ENCODE peak calls at places on chromosomes 3 and 15, in five cellular contexts. C is HepG2, V is BE2C, U is upper lobe of right lung, F is ovary. X is an unnamed sample. For H3K4me1, the result is how much of the 10 kb centered on the place peaks cover.

GRCh38 chr15:63223463-63223862 is 34.1 kb downstream of the RAB8B start:
- DNase-seq in C (no peak), V (no peak), U (no peak), F (no peak), X (no peak)

GRCh38 chr3:120172070-120172469 is 77.8 kb upstream of the GSK3B start:
- DNase-seq in C (no peak), V (no peak), U (no peak), F (no peak), X (no peak)

GRCh38 chr15:69893863-69894262 is 203.9 kb downstream of the TLE3 start:
- DNase-seq in C (no peak), V (peak), U (no peak), F (no peak), X (no peak)

GRCh38 chr3:62587579-62588031 is 214.3 kb upstream of the FEZF2 start:
- DNase-seq in C (no peak), V (peak), U (no peak), F (no peak), X (no peak)

GRCh38 chr3:23094890-23095462 is 108.2 kb upstream of the UBE2E2 start:
- DNase-seq in C (peak), V (no peak), U (no peak), F (no peak), X (no peak)

GRCh38 chr3:159401069-159401468 is 587.6 kb upstream of the IL12A start:
- DNase-seq in C (no peak), V (no peak), U (no peak), F (no peak), X (no peak)

GRCh38 chr15:70023064-70023768 is 74.5 kb downstream of the TLE3 start:
- DNase-seq in C (no peak), V (no peak), U (no peak), F (no peak), X (peak)

GRCh38 chr15:75062706-75063105 is 39.3 kb downstream of the PPCDC start:
- DNase-seq in C (no peak), V (no peak), U (peak), F (peak), X (no peak)

GRCh38 chr15:91508633-91509032 is 344.9 kb upstream of the SLCO3A1 start:
- DNase-seq in C (no peak), V (no peak), U (no peak), F (no peak), X (no peak)

GRCh38 chr15:43471975-43472374 is 21.0 kb downstream of the TP53BP1 start:
- DNase-seq in C (no peak), V (no peak), U (no peak), F (no peak), X (no peak)

GRCh38 chr3:172562881-172563835 is 39.9 kb upstream of the TNFSF10 start:
- DNase-seq in C (peak), V (no peak), U (no peak), F (no peak), X (no peak)

GRCh38 chr15:31799711-31800321 is 230.5 kb upstream of the CHRNA7 start:
- DNase-seq in C (no peak), V (no peak), U (no peak), F (no peak), X (no peak)

DNA sequence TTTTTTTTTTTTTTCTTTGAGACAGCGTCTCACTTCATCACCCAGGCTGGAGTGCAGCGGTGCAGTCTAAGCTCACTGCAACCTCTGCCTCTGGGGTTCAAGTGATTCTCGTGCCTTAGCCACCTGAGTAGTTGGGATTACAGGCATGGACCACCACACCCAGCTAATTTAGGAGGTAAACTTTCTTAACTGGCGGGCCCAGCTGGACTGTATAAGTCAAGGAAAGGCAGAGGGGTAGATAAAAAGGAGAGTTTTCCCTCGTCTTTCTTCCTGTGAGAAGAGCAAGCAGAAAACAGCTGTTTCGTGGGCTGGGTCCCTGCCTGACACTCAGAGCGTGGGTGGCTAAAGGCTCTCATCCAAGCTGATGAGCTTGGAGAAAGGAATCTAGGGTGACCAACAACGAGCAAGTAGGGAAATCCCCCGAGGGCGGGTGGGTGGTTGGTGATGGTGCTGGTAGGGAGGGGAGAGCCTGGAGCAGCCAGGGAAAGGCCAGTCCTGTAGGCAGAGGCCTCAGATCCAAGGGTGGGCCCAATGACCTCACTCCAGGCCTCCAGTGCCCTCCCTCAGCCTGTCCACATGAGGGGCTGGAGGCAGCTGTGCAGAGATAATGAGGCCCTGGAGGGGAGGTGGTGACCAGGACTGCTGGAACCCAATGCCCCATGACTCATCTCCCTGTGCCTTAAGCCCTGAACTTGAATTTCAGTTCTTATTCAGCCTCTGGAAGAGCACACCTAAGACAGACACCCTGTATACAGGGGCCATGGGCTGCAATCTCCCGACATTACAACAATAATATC is 43.1 kb upstream of the LIMD1 start:
- DNase-seq in C (peak), V (peak), U (no peak), F (peak), X (no peak)
- H3K4me1 ChIP-seq in C (under half), V (under half), U (half or more), F (under half), X (under half)

GRCh38 chr3:37953226-37953625 is 37.4 kb upstream of the VILL start:
- DNase-seq in C (no peak), V (no peak), U (no peak), F (no peak), X (no peak)
- H3K4me1 ChIP-seq in C (under half), V (under half), U (under half), F (under half), X (under half)

GRCh38 chr15:84855765-84856164 is 28.7 kb upstream of the SLC28A1 start:
- DNase-seq in C (no peak), V (no peak), U (no peak), F (no peak), X (no peak)

GRCh38 chr15:84852212-84852611 is 32.2 kb upstream of the SLC28A1 start:
- DNase-seq in C (no peak), V (no peak), U (no peak), F (no peak), X (peak)

GRCh38 chr15:84857418-84858004 is 27.0 kb upstream of the SLC28A1 start:
- DNase-seq in C (no peak), V (no peak), U (no peak), F (no peak), X (no peak)

GRCh38 chr15:84856731-84857417 is 27.6 kb upstream of the SLC28A1 start:
- DNase-seq in C (no peak), V (no peak), U (no peak), F (no peak), X (no peak)

DNA sequence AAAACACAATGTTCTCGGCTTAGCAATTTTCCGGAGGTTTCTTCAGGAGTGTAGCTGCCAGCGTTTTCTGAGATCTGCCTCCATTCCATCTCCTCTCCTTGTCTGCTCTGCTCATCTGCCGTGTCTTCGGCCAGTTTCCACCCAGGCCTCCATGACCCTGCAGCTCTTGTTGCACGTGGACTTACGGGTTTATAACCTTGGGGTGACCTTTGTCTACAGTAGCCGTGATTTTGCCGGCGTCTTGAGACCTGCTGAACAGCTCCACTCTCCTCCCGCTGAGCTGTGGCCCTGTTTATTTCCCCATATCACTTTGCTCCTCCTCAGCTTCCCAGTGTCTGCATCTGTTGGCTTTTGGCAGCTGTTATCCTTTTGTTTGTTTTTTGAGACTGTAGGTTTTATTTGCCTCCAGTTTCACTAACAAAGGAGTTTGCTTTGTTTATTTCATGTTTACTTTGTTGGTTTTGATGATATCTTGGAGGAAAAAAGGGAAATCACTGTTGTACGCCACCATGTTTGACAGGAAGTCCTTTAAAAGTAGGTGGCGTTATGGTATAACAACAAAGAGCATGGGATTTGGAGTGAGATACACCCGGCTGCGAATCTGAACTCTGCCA is 29.3 kb upstream of the SLC28A1 start:
- DNase-seq in C (no peak), V (no peak), U (no peak), F (no peak), X (no peak)
- H3K4me1 ChIP-seq in C (under half), V (under half), U (under half), F (under half), X (under half)

DNA sequence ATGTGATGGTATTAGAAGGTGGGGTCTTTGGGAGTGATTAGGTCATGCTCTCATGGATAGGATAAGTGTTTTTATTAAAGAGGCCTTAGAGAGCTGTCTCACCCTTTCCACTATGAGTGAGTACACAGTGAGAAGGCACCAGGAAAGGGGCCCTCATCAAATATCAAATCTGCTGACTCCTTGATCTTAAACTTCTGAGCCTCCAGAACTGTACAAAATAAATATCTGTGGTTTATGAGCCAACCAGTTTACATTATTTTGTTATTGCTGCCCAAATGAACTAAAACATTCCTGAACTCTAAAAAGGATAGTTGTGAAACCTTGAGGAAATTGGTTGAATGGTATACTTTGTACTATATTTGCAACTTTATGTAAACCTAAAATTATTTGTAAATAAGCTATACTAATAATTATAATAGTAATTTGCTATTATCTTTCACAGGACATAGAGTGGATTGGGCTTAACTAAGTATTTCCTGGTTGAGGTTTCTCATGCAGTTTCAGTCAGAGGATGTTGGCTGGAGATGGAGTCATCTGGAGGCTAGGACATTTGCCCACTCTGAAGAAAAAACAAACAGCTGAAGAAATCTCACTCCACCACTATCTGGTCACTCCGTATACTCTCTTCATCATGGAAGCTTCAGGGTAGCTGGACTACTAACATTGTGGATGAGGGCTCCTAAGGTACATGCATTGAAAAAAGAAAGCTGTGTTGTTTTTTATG is 1068.6 kb upstream of the CADM2 start:
- DNase-seq in C (no peak), V (no peak), U (no peak), F (no peak), X (no peak)
- H3K4me1 ChIP-seq in C (under half), V (under half), U (under half), F (under half), X (under half)

GRCh38 chr15:101602801-101603200 is 49.4 kb downstream of the TM2D3 start:
- DNase-seq in C (no peak), V (no peak), U (no peak), F (no peak), X (no peak)

GRCh38 chr15:101596633-101597032 is 55.5 kb downstream of the TM2D3 start:
- DNase-seq in C (no peak), V (no peak), U (no peak), F (no peak), X (no peak)

GRCh38 chr15:101600024-101600423 is 52.2 kb downstream of the TM2D3 start:
- DNase-seq in C (no peak), V (no peak), U (no peak), F (no peak), X (no peak)

GRCh38 chr15:101597360-101597928 is 54.7 kb downstream of the TM2D3 start:
- DNase-seq in C (no peak), V (peak), U (no peak), F (no peak), X (no peak)
- H3K4me1 ChIP-seq in C (under half), V (under half), U (under half), F (under half), X (under half)